ENCODE peak calls at places on chromosomes 16 and 17, in five cellular contexts. E is effector memory CD8-positive, alpha-beta T cell; Z is thoracic aorta; W is osteocyte; S is astrocyte of the spinal cord. L is an unnamed sample.

GRCh38 chr16:48206594-48207242 is 37.4 kb upstream of the LONP2 start:
- DNase-seq in S (no peak), W (no peak), E (no peak), Z (no peak), L (no peak)

GRCh38 chr17:56893503-56893902 is 20.3 kb downstream of the TRIM25 start:
- DNase-seq in S (no peak), E (no peak), Z (no peak), W (no peak), L (no peak)

GRCh38 chr17:39208136-39208535 is 8.1 kb downstream of the RPL19 start:
- DNase-seq in S (no peak), Z (no peak), E (no peak), W (no peak), L (no peak)

GRCh38 chr17:72393553-72393952 is 272.7 kb downstream of the SOX9 start:
- DNase-seq in S (peak), Z (no peak), E (no peak), W (no peak), L (no peak)

GRCh38 chr17:47831934-47832327 is 461 bp downstream of the LRRC46 start:
- DNase-seq in S (no peak), W (no peak), E (no peak), Z (no peak), L (no peak)

GRCh38 chr17:40314557-40314953 is 5.6 kb downstream of the RARA start:
- DNase-seq in S (peak), E (peak), Z (peak), W (peak), L (peak)

GRCh38 chr17:10640475-10640874 is 16.6 kb downstream of the MYH3 start:
- DNase-seq in S (no peak), W (no peak), E (no peak), Z (no peak), L (no peak)

GRCh38 chr16:11350531-11351335 is 5.5 kb downstream of the RMI2 start:
- DNase-seq in Z (no peak), E (no peak), W (no peak), S (peak), L (no peak)

GRCh38 chr17:2867441-2868424 is 71.5 kb downstream of the RAP1GAP2 start:
- DNase-seq in S (no peak), W (no peak), E (no peak), Z (no peak), L (no peak)

GRCh38 chr17:5380491-5381135 is 38.8 kb downstream of the NUP88 start:
- DNase-seq in E (no peak), Z (no peak), S (no peak), W (no peak), L (no peak)

GRCh38 chr17:50972579-50972978 is 106.4 kb upstream of the TOB1 start:
- DNase-seq in S (no peak), Z (no peak), E (no peak), W (no peak), L (no peak)

GRCh38 chr16:76197925-76198324 is 79.3 kb upstream of the CNTNAP4 start:
- DNase-seq in W (no peak), E (no peak), S (no peak), Z (no peak), L (no peak)

GRCh38 chr16:67552476-67552875 is 9.8 kb upstream of the CTCF start:
- DNase-seq in E (no peak), S (no peak), W (no peak), Z (no peak), L (no peak)

GRCh38 chr17:50842506-50843149 is 7.2 kb downstream of the WFIKKN2 start:
- DNase-seq in E (no peak), W (no peak), Z (no peak), S (no peak), L (no peak)

GRCh38 chr16:50246299-50247122 is 19.8 kb upstream of the ADCY7 start:
- DNase-seq in Z (no peak), E (no peak), W (no peak), S (no peak), L (peak)

GRCh38 chr17:82229686-82230626 is 1.1 kb downstream of the SLC16A3 start:
- DNase-seq in Z (no peak), E (no peak), S (no peak), W (no peak), L (no peak)

GRCh38 chr17:80959330-80960036 is 32.2 kb upstream of the CHMP6 start:
- DNase-seq in W (peak), Z (peak), S (peak), E (no peak), L (no peak)

GRCh38 chr17:16419929-16420271 is 4.5 kb downstream of the TRPV2 start:
- DNase-seq in S (peak), Z (no peak), W (no peak), E (peak), L (peak)

GRCh38 chr17:20201059-20201458 is 191.9 kb downstream of the SPECC1 start:
- DNase-seq in Z (no peak), W (no peak), E (no peak), S (no peak), L (no peak)

GRCh38 chr17:76641501-76641900 is 2.1 kb downstream of the ST6GALNAC1 start:
- DNase-seq in Z (no peak), E (no peak), W (no peak), S (no peak), L (no peak)

GRCh38 chr17:72349508-72350472 is 229.0 kb downstream of the SOX9 start:
- DNase-seq in W (no peak), E (no peak), Z (no peak), S (no peak), L (no peak)